ENCODE peak calls at places on chromosomes 12 and 14, in eight cellular contexts. G is T-helper 1 cell, R is HepG2, E is HT1080, P is T1000, D is kidney, F is BE2C, J is thoracic aorta. S is an unnamed sample.

GRCh38 chr14:51432302-51432948 is 192.4 kb downstream of the TMX1 start:
- DNase-seq in G (no peak), R (no peak), E (no peak), P (no peak), D (no peak), F (no peak), J (no peak), S (no peak)

GRCh38 chr14:74324945-74325361 is 22.2 kb upstream of the ABCD4 start:
- DNase-seq in G (no peak), R (peak), E (peak), P (no peak), D (no peak), F (no peak), J (no peak), S (no peak)

GRCh38 chr12:87266305-87266704 is 762.9 kb downstream of the C12orf50 start:
- DNase-seq in G (no peak), R (peak), E (no peak), P (no peak), D (no peak), F (peak), J (no peak), S (no peak)

GRCh38 chr12:47903927-47904646 is 707 bp downstream of the VDR start:
- DNase-seq in G (peak), R (no peak), E (peak), P (no peak), D (peak), F (no peak), J (peak), S (peak)

GRCh38 chr14:81396108-81396507 is 4.0 kb downstream of the STON2 start:
- DNase-seq in G (no peak), R (no peak), E (peak), P (no peak), D (no peak), F (no peak), J (no peak), S (no peak)

GRCh38 chr14:104136472-104137296 is 1.7 kb upstream of the KIF26A start:
- DNase-seq in G (no peak), R (no peak), E (no peak), P (no peak), D (peak), F (peak), J (no peak), S (no peak)

GRCh38 chr12:80490329-80490728 is 46.3 kb downstream of the PTPRQ start:
- DNase-seq in G (no peak), R (no peak), E (no peak), P (no peak), D (no peak), F (no peak), J (no peak), S (no peak)

GRCh38 chr12:105403095-105403494 is 72.6 kb downstream of the C12orf75 start:
- DNase-seq in G (no peak), R (no peak), E (no peak), P (no peak), D (no peak), F (no peak), J (no peak), S (no peak)

GRCh38 chr14:105258846-105259245 is 10.5 kb downstream of the BTBD6 start:
- DNase-seq in G (no peak), R (no peak), E (peak), P (no peak), D (no peak), F (no peak), J (no peak), S (no peak)

GRCh38 chr12:10186299-10186698 is 7.5 kb downstream of the TMEM52B start:
- DNase-seq in G (no peak), R (no peak), E (no peak), P (no peak), D (no peak), F (no peak), J (no peak), S (no peak)

GRCh38 chr12:57224973-57225679 is 4.4 kb upstream of the SHMT2 start:
- DNase-seq in G (no peak), R (no peak), E (no peak), P (no peak), D (no peak), F (peak), J (no peak), S (peak)